ENCODE peak calls at places on chromosomes 13 and 19, in four cellular contexts. B, I, D and J are unnamed samples.

GRCh38 chr19:5450482-5450881 is 4.7 kb upstream of the ZNRF4 start:
- DNase-seq in B (no peak), I (no peak), D (no peak), J (no peak)

GRCh38 chr13:63427170-63427569 is 2011.5 kb upstream of the PCDH20 start:
- DNase-seq in B (no peak), I (no peak), D (no peak), J (no peak)

GRCh38 chr19:29665215-29665825 is at the start of gene PLEKHF1:
- DNase-seq in B (peak), I (peak), D (peak), J (peak)

GRCh38 chr19:46190489-46190888 is 39.1 kb upstream of the IGFL1 start:
- DNase-seq in B (no peak), I (no peak), D (no peak), J (no peak)

GRCh38 chr19:39093761-39094160 is 9.6 kb downstream of the ACP7 start:
- DNase-seq in B (no peak), I (peak), D (no peak), J (peak)

GRCh38 chr19:3057275-3057714 is 5.0 kb downstream of the TLE5 start:
- DNase-seq in B (peak), I (peak), D (no peak), J (no peak)

GRCh38 chr19:48403606-48404005 is 10.1 kb downstream of the GRIN2D start:
- DNase-seq in B (no peak), I (peak), D (peak), J (no peak)

GRCh38 chr13:100363351-100363750 is 225.2 kb downstream of the GGACT start:
- DNase-seq in B (no peak), I (no peak), D (no peak), J (no peak)

GRCh38 chr13:30307194-30307965 is at the start of gene KATNAL1:
- DNase-seq in B (peak), I (peak), D (peak), J (no peak)

GRCh38 chr19:13074378-13074777 is 28.3 kb downstream of the LYL1 start:
- DNase-seq in B (no peak), I (no peak), D (no peak), J (no peak)

GRCh38 chr13:33321686-33322473 is 36.3 kb upstream of the STARD13 start:
- DNase-seq in B (no peak), I (no peak), D (no peak), J (no peak)

GRCh38 chr19:43957891-43958290 is 6.9 kb downstream of the ZNF221 start:
- DNase-seq in B (no peak), I (no peak), D (no peak), J (no peak)

GRCh38 chr19:23554548-23554947 is 132.5 kb downstream of the ZNF675 start:
- DNase-seq in B (no peak), I (peak), D (no peak), J (peak)

GRCh38 chr19:31562916-31563626 is 213.8 kb upstream of the TSHZ3 start:
- DNase-seq in B (no peak), I (no peak), D (no peak), J (no peak)

GRCh38 chr19:48681127-48681470 is 8.3 kb upstream of the NTN5 start:
- DNase-seq in B (no peak), I (no peak), D (no peak), J (no peak)

GRCh38 chr13:24275041-24275440 is 34.3 kb upstream of the C1QTNF9 start:
- DNase-seq in B (no peak), I (no peak), D (no peak), J (no peak)

GRCh38 chr19:46975918-46976782 is 43.5 kb upstream of the NPAS1 start:
- DNase-seq in B (peak), I (peak), D (no peak), J (peak)

GRCh38 chr19:35088514-35088913 is 27.1 kb upstream of the FXYD3 start:
- DNase-seq in B (no peak), I (peak), D (no peak), J (peak)

GRCh38 chr13:36030670-36031331 is 100.4 kb downstream of the DCLK1 start:
- DNase-seq in B (no peak), I (peak), D (no peak), J (peak)

GRCh38 chr19:41646589-41647204 is 19.8 kb upstream of the CEACAM4 start:
- DNase-seq in B (no peak), I (peak), D (no peak), J (no peak)

GRCh38 chr19:422213-422916 is 13.4 kb upstream of the C2CD4C start:
- DNase-seq in B (no peak), I (no peak), D (no peak), J (no peak)

GRCh38 chr13:41931337-41931736 is 29.6 kb downstream of the VWA8 start:
- DNase-seq in B (no peak), I (no peak), D (no peak), J (no peak)

GRCh38 chr13:21736926-21737325 is 66.1 kb downstream of the FGF9 start:
- DNase-seq in B (no peak), I (no peak), D (no peak), J (no peak)

GRCh38 chr19:45293682-45294081 is 29.0 kb downstream of the CKM start:
- DNase-seq in B (no peak), I (peak), D (no peak), J (no peak)

GRCh38 chr13:85503797-85504196 is 295.4 kb downstream of the SLITRK6 start:
- DNase-seq in B (no peak), I (peak), D (no peak), J (peak)

GRCh38 chr13:56909896-56910600 is 230.7 kb upstream of the PRR20A start:
- DNase-seq in B (no peak), I (no peak), D (no peak), J (no peak)

GRCh38 chr19:7705387-7706187 is 3.7 kb upstream of the FCER2 start:
- DNase-seq in B (no peak), I (no peak), D (peak), J (no peak)

GRCh38 chr13:103067751-103068563 is 1.7 kb upstream of the SLC10A2 start:
- DNase-seq in B (no peak), I (peak), D (no peak), J (peak)

GRCh38 chr19:13051581-13052165 is 51.0 kb downstream of the LYL1 start:
- DNase-seq in B (no peak), I (peak), D (no peak), J (no peak)

GRCh38 chr13:100434010-100434763 is 154.4 kb downstream of the GGACT start:
- DNase-seq in B (no peak), I (peak), D (no peak), J (no peak)

GRCh38 chr13:77330009-77330471 is 3.1 kb upstream of the MYCBP2 start:
- DNase-seq in B (no peak), I (no peak), D (no peak), J (peak)

GRCh38 chr19:5787554-5788182 is 3.1 kb upstream of the PRR22 start:
- DNase-seq in B (no peak), I (no peak), D (no peak), J (no peak)